ENCODE peak calls at places on chromosomes 5 and 9, in four cellular contexts. L is endodermal cell; I is CD4-positive, CD25-positive, alpha-beta regulatory T cell; P is colonic mucosa. S is an unnamed sample.

GRCh38 chr5:95392593-95393182 is 1.5 kb downstream of the FAM81B start:
- DNase-seq in L (no peak), I (no peak), P (no peak), S (no peak)

GRCh38 chr5:149135536-149136201 is 5.6 kb upstream of the ABLIM3 start:
- DNase-seq in L (no peak), I (no peak), P (no peak), S (no peak)

GRCh38 chr5:150066901-150067396 is 19.4 kb downstream of the CSF1R start:
- DNase-seq in L (peak), I (peak), P (no peak), S (no peak)

GRCh38 chr5:173642191-173642816 is 25.9 kb upstream of the BOD1 start:
- DNase-seq in L (peak), I (no peak), P (no peak), S (no peak)

GRCh38 chr5:98905857-98906688 is 22.7 kb downstream of the CHD1 start:
- DNase-seq in L (no peak), I (peak), P (no peak), S (no peak)

GRCh38 chr5:115579747-115580173 is 22.5 kb downstream of the TICAM2 start:
- DNase-seq in L (no peak), I (no peak), P (no peak), S (no peak)

GRCh38 chr9:94528886-94529285 is 26.0 kb upstream of the PCAT7 start:
- DNase-seq in L (no peak), I (no peak), P (no peak), S (no peak)

GRCh38 chr5:138905541-138905940 is 30.4 kb upstream of the LRRTM2 start:
- DNase-seq in L (no peak), I (no peak), P (no peak), S (no peak)

GRCh38 chr5:59893436-59894227 is at the start of gene PDE4D:
- DNase-seq in L (peak), I (no peak), P (peak), S (no peak)

GRCh38 chr9:92964981-92965758 is 17.8 kb downstream of the FGD3 start:
- DNase-seq in L (peak), I (peak), P (no peak), S (no peak)

DNA sequence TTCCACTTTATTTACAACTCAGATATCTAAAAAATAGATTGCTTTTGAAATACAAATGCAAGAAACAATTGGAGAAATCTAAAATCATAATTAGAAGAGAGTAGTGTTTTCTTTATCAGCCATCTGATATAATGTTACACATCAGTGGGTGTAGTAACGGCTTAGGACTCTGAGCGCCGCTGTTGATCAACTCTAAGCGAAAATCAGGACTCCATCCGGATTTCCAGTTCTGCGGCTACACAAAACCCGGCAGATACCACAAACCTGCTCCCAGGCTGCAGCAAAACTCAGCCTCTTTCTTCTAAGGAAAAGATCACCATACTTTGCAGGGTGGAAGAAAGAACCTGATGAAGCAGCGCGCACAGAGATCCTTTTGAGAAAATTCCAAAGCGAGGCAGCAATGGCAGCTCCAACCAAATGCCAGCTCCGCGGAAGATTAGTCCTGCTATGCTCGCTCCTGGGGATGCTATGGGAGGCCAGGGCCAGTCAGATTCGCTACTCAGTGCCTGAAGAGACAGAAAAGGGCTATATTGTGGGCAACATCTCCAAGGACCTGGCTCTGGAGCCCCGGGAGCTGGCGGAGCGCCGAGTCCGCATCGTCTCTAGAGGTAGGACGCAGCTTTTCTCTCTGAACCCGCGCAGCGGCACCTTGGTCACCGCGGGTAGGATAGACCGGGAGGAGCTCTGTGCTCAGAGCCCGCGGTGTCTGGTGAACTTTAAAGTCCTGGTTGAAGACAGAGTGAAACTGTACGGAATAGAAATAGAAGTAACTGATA is at the start of gene PCDHGA9:
- DNase-seq in L (peak), I (no peak), P (no peak), S (no peak)
- H3K4me3 ChIP-seq in L (no peak), I (no peak), P (no peak), S (peak)

GRCh38 chr9:131043646-131044045 is 34.7 kb downstream of the LAMC3 start:
- DNase-seq in L (no peak), I (no peak), P (no peak), S (no peak)
- H3K4me3 ChIP-seq in L (no peak), I (no peak), P (no peak), S (no peak)

GRCh38 chr9:7912037-7912535 is 112.5 kb upstream of the DMAC1 start:
- DNase-seq in L (no peak), I (no peak), P (no peak), S (no peak)
- H3K4me3 ChIP-seq in L (no peak), I (no peak), P (no peak), S (no peak)

DNA sequence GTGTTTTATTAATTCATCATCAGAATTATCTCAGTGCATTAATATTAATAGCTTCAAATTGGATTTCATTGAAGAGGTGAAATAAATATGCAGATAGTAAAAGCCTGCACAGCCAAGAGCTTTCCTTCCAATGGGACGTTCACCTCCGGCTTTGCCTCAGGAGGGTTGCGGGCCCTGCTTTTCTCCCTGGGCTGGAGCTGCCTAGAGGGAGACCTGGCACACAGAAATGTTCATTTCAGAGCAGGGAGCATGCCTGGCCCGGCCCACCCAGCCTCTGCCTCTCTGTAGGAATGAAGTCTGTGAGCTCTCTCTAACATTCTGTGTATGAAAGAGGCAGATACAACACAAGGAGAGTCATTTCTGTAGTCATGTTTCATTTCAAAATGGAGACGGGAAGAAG is 100.4 kb upstream of the IRX2 start:
- DNase-seq in L (no peak), I (no peak), P (no peak), S (no peak)
- H3K4me3 ChIP-seq in L (no peak), I (no peak), P (no peak), S (no peak)

DNA sequence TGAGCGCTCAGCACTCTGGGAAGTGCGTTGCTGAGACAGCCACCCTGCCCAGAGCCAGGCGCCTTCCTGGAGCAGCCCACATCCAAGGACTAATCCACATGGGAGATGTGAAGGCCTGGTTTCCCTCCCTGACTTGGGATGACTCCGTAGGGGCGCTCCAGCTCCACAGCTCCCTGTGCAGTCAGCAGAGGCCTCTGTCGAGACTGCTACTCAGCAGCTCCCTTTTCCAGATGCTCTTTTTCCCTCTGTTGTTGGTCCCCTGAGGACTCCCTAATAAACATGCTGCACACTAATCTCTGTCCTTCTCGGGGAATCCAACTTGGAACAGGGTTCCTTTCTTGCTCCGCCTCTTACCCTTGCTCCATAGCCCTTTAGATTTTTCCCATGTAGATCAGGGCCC is 237.3 kb downstream of the ZSWIM6 start:
- DNase-seq in L (no peak), I (no peak), P (no peak), S (no peak)
- H3K4me3 ChIP-seq in L (no peak), I (no peak), P (no peak), S (no peak)

S was measured in keratinocyte.